ENCODE peak calls at places on chromosomes 5 and 9, in six cellular contexts. V, G, N, X, E and O are unnamed samples.

GRCh38 chr9:136996361-136997281 is at the start of gene CLIC3:
- DNase-seq in X (peak), E (no peak), N (no peak), V (no peak), G (peak), O (peak)

GRCh38 chr9:74577956-74578355 is 80.8 kb downstream of the RORB start:
- DNase-seq in E (no peak), N (no peak), X (no peak), V (no peak), G (no peak), O (no peak)

GRCh38 chr9:134938346-134939079 is 20.8 kb upstream of the FCN1 start:
- DNase-seq in G (no peak), V (no peak), X (no peak), E (no peak), N (no peak), O (no peak)

GRCh38 chr5:116478461-116478860 is 96.2 kb downstream of the SEMA6A start:
- DNase-seq in G (no peak), N (no peak), E (no peak), V (no peak), X (no peak), O (no peak)

GRCh38 chr5:107466233-107466769 is 204.4 kb downstream of the EFNA5 start:
- DNase-seq in X (no peak), E (no peak), G (no peak), V (no peak), N (peak), O (peak)

GRCh38 chr5:77080905-77081304 is 6.2 kb downstream of the ZBED3 start:
- DNase-seq in N (no peak), X (no peak), E (peak), V (no peak), G (no peak), O (no peak)

GRCh38 chr5:98787131-98787719 is 13.8 kb downstream of the RGMB start:
- DNase-seq in G (no peak), N (no peak), X (no peak), V (no peak), E (no peak), O (no peak)

GRCh38 chr5:135657536-135658307 is 78.9 kb upstream of the CXCL14 start:
- DNase-seq in X (no peak), V (no peak), E (no peak), G (no peak), N (no peak), O (no peak)

GRCh38 chr9:86637515-86637914 is 283.3 kb upstream of the TUT7 start:
- DNase-seq in N (peak), X (no peak), G (no peak), E (no peak), V (no peak), O (peak)

GRCh38 chr5:123696948-123697347 is 185.0 kb downstream of the CSNK1G3 start:
- DNase-seq in N (no peak), X (no peak), E (no peak), V (no peak), G (no peak), O (no peak)

GRCh38 chr9:137053944-137054931 is at the start of gene ENTPD2:
- DNase-seq in V (no peak), X (peak), N (no peak), G (peak), E (no peak), O (peak)

GRCh38 chr5:160508780-160509361 is 87.2 kb downstream of the PTTG1 start:
- DNase-seq in X (peak), E (peak), G (peak), N (peak), V (peak), O (peak)

GRCh38 chr5:89595065-89595464 is 712.1 kb upstream of the MEF2C start:
- DNase-seq in E (no peak), X (no peak), G (no peak), N (no peak), V (no peak), O (no peak)

GRCh38 chr5:102946414-102946813 is 173.5 kb downstream of the GIN1 start:
- DNase-seq in V (no peak), X (no peak), N (no peak), E (no peak), G (no peak), O (no peak)